ENCODE peak calls at places on chromosomes 16 and 17, in four cellular contexts. Y, U, Z and Q are unnamed samples.

GRCh38 chr17:73269329-73269615 is 7.6 kb upstream of the CPSF4L start:
- DNase-seq in Y (no peak), U (no peak), Z (no peak), Q (no peak)

GRCh38 chr16:53440125-53440524 is 5.9 kb downstream of the RBL2 start:
- DNase-seq in Y (no peak), U (no peak), Z (no peak), Q (no peak)

GRCh38 chr17:17107891-17108680 is 65.8 kb downstream of the MPRIP start:
- DNase-seq in Y (no peak), U (no peak), Z (no peak), Q (no peak)

GRCh38 chr16:27407158-27407557 is 5.2 kb downstream of the IL21R start:
- DNase-seq in Y (no peak), U (no peak), Z (no peak), Q (no peak)

GRCh38 chr16:81600275-81600674 is 155.7 kb downstream of the CMIP start:
- DNase-seq in Y (no peak), U (peak; percentile 84), Z (no peak), Q (no peak)

GRCh38 chr17:53219821-53220220 is 602.9 kb upstream of the KIF2B start:
- DNase-seq in Y (no peak), U (no peak), Z (no peak), Q (no peak)

GRCh38 chr17:1683489-1683888 is 1.2 kb downstream of the PRPF8 start:
- DNase-seq in Y (no peak), U (no peak), Z (no peak), Q (no peak)

GRCh38 chr16:57297856-57298255 is 13.4 kb upstream of the PLLP start:
- DNase-seq in Y (no peak), U (no peak), Z (no peak), Q (peak; percentile 34)

GRCh38 chr16:14502932-14503741 is 126.9 kb downstream of the PARN start:
- DNase-seq in Y (peak; percentile 79), U (no peak), Z (no peak), Q (no peak)

GRCh38 chr17:43880420-43880991 is 26.8 kb downstream of the MPP2 start:
- DNase-seq in Y (no peak), U (peak; percentile 61), Z (peak; percentile 76), Q (peak; percentile 79)

GRCh38 chr17:35315283-35315682 is 58.1 kb downstream of the SLFN11 start:
- DNase-seq in Y (no peak), U (no peak), Z (no peak), Q (no peak)

GRCh38 chr16:12092347-12092882 is 115.9 kb downstream of the SNX29 start:
- DNase-seq in Y (no peak), U (peak; percentile 38), Z (no peak), Q (no peak)

GRCh38 chr16:86387461-86388440 is 122.6 kb upstream of the FOXF1 start:
- DNase-seq in Y (no peak), U (no peak), Z (peak; percentile 24), Q (no peak)

GRCh38 chr17:59254742-59255141 is 34.4 kb downstream of the GDPD1 start:
- DNase-seq in Y (no peak), U (no peak), Z (no peak), Q (no peak)

GRCh38 chr17:1108810-1109605 is 70.8 kb downstream of the ABR start:
- DNase-seq in Y (no peak), U (no peak), Z (no peak), Q (peak; percentile 38)

GRCh38 chr16:16991711-16992110 is 479.0 kb downstream of the XYLT1 start:
- DNase-seq in Y (no peak), U (no peak), Z (no peak), Q (no peak)

GRCh38 chr17:35930211-35931065 is at the start of gene RDM1:
- DNase-seq in Y (peak; percentile 53), U (no peak), Z (peak; percentile 98), Q (peak; percentile 94)

GRCh38 chr16:11032000-11032921 is 87.9 kb downstream of the CLEC16A start:
- DNase-seq in Y (no peak), U (no peak), Z (no peak), Q (no peak)

GRCh38 chr17:54466875-54467274 is 433.8 kb upstream of the TOM1L1 start:
- DNase-seq in Y (no peak), U (no peak), Z (no peak), Q (no peak)

GRCh38 chr16:50390914-50391700 is 22.3 kb upstream of the BRD7 start:
- DNase-seq in Y (no peak), U (no peak), Z (no peak), Q (no peak)

GRCh38 chr17:40909351-40909750 is 24.3 kb upstream of the KRT20 start:
- DNase-seq in Y (no peak), U (peak; percentile 92), Z (peak; percentile 73), Q (peak; percentile 79)

GRCh38 chr16:63289834-63290460 is 1253.7 kb upstream of the CDH8 start:
- DNase-seq in Y (no peak), U (peak; percentile 44), Z (peak; percentile 14), Q (peak; percentile 69)

GRCh38 chr17:50668025-50668837 is 33.5 kb downstream of the ABCC3 start:
- DNase-seq in Y (no peak), U (no peak), Z (no peak), Q (no peak)

GRCh38 chr17:74181341-74181740 is 22.1 kb upstream of the RPL38 start:
- DNase-seq in Y (no peak), U (no peak), Z (no peak), Q (no peak)

GRCh38 chr16:22912654-22913053 is 98.7 kb downstream of the HS3ST2 start:
- DNase-seq in Y (no peak), U (no peak), Z (no peak), Q (peak; percentile 58)

GRCh38 chr16:87464691-87465300 is 28.0 kb downstream of the ZCCHC14 start:
- DNase-seq in Y (no peak), U (no peak), Z (peak; percentile 66), Q (no peak)

GRCh38 chr16:59463776-59464175 is 729.7 kb upstream of the GOT2 start:
- DNase-seq in Y (no peak), U (no peak), Z (no peak), Q (no peak)

GRCh38 chr17:31052187-31052889 is 42.4 kb upstream of the NF1 start:
- DNase-seq in Y (no peak), U (peak; percentile 35), Z (peak; percentile 61), Q (no peak)

GRCh38 chr17:50559674-50560184 is 786 bp upstream of the CACNA1G start:
- DNase-seq in Y (no peak), U (no peak), Z (peak; percentile 79), Q (peak; percentile 94)

GRCh38 chr17:62995377-62995885 is 29.4 kb downstream of the TANC2 start:
- DNase-seq in Y (no peak), U (peak; percentile 20), Z (peak; percentile 49), Q (peak; percentile 38)

GRCh38 chr17:15966879-15967248 is 21.9 kb downstream of the ADORA2B start:
- DNase-seq in Y (no peak), U (peak; percentile 35), Z (peak; percentile 21), Q (peak; percentile 66)
- TF ChIP-seq NR2C2 in Y (no peak), U (no peak), Z (no peak), Q (no peak)

GRCh38 chr17:28317965-28318758 is 838 bp upstream of the TMEM97 start:
- DNase-seq in Y (no peak), U (no peak), Z (peak; percentile 61), Q (peak; percentile 44)
- TF ChIP-seq NR2C2 in Y (no peak), U (no peak), Z (peak; percentile 49), Q (no peak)

GRCh38 chr17:76197911-76198310 is 42.4 kb downstream of the RNF157 start:
- DNase-seq in Y (no peak), U (no peak), Z (no peak), Q (no peak)
- TF ChIP-seq NR2C2 in Y (no peak), U (no peak), Z (no peak), Q (no peak)

DNA sequence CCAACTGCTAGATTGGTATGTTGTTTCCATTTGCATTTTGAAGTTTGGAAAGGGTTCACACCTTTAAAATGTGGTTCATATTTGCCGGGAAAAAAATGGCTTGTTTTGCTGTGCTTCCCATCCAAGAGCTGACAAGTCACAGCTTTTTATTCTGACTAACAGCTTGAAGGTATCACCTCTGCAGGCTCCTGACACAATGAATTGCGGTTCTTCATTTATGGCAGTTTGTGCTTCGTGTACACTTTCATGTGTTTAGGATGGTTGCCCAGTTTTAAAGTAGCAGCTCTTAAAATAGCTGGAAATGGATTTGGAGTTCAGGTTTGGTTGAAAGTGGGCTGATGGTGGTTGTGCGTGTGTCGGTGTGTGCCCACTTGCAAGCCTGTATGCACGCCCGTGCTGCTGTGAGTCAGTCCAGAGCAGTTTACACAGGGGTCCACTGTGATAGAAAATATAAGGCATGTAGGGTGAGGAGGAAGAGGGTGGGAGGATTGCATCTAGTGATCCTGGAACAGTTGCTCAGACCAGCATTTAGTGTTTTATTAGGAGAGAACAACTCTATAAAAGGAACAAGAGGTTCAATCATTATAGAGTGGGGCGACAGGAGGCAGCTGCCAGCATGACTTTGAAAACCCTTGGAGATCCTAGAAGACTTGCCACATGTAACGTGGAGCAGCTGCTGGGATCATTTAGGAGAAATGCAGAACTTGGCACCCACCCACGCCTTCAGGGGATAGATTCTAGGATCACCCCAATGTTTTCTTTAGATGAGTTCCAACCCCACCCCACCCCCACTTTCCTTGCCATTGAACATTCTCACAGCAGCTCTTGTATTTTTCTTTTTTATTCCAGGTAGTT is 108.0 kb upstream of the TBX2 start:
- DNase-seq in Y (no peak), U (no peak), Z (no peak), Q (no peak)
- TF ChIP-seq NR2C2 in Y (no peak), U (no peak), Z (peak; percentile 2), Q (no peak)

DNA sequence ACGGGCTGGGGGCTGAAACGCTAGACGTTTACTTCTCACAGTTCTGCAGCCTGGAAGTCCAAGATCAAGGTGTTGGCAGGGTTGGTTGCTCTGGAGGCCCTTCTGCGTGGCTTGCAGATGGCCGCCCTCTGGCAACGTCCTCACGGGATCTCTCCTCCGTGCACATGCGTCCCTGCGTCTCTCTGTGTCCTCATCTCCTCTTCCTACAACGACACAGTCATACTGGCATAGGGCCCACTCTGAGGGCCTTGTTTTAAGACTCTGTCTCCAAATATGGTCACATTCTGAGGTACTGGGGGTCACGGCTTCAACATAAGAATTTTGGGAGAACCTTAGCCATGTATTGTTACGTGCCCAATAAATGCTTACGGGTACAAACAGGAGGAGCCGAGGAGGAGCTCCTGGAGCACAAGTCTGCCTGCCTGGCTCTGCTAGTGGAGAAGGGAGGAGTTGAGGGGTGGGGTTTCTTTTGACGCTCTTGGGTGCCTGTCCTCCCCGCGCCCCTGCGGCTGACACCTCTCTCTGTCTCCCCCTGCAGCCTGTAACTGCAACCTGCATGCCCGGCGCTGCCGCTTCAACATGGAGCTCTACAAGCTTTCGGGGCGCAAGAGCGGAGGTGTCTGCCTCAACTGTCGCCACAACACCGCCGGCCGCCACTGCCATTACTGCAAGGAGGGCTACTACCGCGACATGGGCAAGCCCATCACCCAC is 141.1 kb downstream of the NTN1 start:
- DNase-seq in Y (no peak), U (no peak), Z (peak; percentile 68), Q (peak; percentile 68)
- TF ChIP-seq NR2C2 in Y (no peak), U (no peak), Z (no peak), Q (no peak)

GRCh38 chr17:45147102-45147580 is 1.1 kb upstream of the HEXIM1 start:
- DNase-seq in Y (no peak), U (no peak), Z (no peak), Q (no peak)

GRCh38 chr17:45145035-45145389 is 3.3 kb upstream of the HEXIM1 start:
- DNase-seq in Y (no peak), U (no peak), Z (no peak), Q (no peak)

GRCh38 chr17:45147581-45148182 is 593 bp upstream of the HEXIM1 start:
- DNase-seq in Y (peak; percentile 85), U (peak; percentile 93), Z (peak; percentile 66), Q (peak; percentile 79)

GRCh38 chr17:45146166-45146565 is 2.1 kb upstream of the HEXIM1 start:
- DNase-seq in Y (no peak), U (no peak), Z (no peak), Q (no peak)

GRCh38 chr17:45146616-45147101 is 1.6 kb upstream of the HEXIM1 start:
- DNase-seq in Y (no peak), U (no peak), Z (no peak), Q (no peak)
- TF ChIP-seq NR2C2 in Y (no peak), U (no peak), Z (peak; percentile 59), Q (no peak)

GRCh38 chr16:2025251-2025650 is 1.5 kb upstream of the NHERF2 start:
- DNase-seq in Y (no peak), U (no peak), Z (no peak), Q (no peak)
- TF ChIP-seq NR2C2 in Y (no peak), U (no peak), Z (no peak), Q (no peak)